ENCODE peak calls at places on chromosomes 1 and 21, in eight cellular contexts. M is thyroid gland; Q is breast epithelium; E is CD8-positive, alpha-beta T cell; B is tibial artery; P is body of pancreas; J is PC-9; D is left lung. V is an unnamed sample.
A peak's percentile ranks its signal among the peaks of the same experiment; 100 is the strongest.

GRCh38 chr1:114156538-114157274 is 3.0 kb upstream of the SYT6 start:
- DNase-seq in J (no peak), D (no peak), E (no peak), Q (no peak), M (no peak), B (no peak), P (no peak), V (no peak)

GRCh38 chr1:47809301-47810084 is 187.7 kb downstream of the TRABD2B start:
- DNase-seq in Q (no peak), M (no peak), D (no peak), B (no peak), P (no peak), J (peak; percentile 68), E (no peak), V (no peak)

GRCh38 chr1:226533220-226533619 is 15.3 kb upstream of the STUM start:
- DNase-seq in P (peak; percentile 43), M (no peak), D (no peak), J (no peak), Q (no peak), E (no peak), B (no peak), V (no peak)

GRCh38 chr1:94609619-94610018 is 68.1 kb upstream of the F3 start:
- DNase-seq in D (no peak), E (no peak), J (no peak), P (no peak), Q (no peak), B (no peak), M (no peak), V (no peak)

GRCh38 chr1:230778916-230779590 is 31.9 kb downstream of the CAPN9 start:
- DNase-seq in E (no peak), M (no peak), B (no peak), J (no peak), Q (no peak), P (no peak), D (no peak), V (no peak)

GRCh38 chr1:1858382-1859086 is 32.4 kb downstream of the GNB1 start:
- DNase-seq in B (peak; percentile 88), E (no peak), M (peak; percentile 48), Q (no peak), P (peak; percentile 71), D (peak; percentile 46), J (no peak), V (no peak)

GRCh38 chr1:2427051-2427450 is 14.7 kb upstream of the PEX10 start:
- DNase-seq in E (no peak), P (no peak), J (no peak), Q (no peak), M (no peak), D (no peak), B (no peak), V (no peak)

GRCh38 chr1:21594495-21594894 is 74.7 kb downstream of the RAP1GAP start:
- DNase-seq in P (no peak), M (no peak), Q (no peak), E (no peak), B (no peak), J (peak; percentile 56), D (no peak), V (no peak)

GRCh38 chr21:34202553-34203332 is 129.4 kb downstream of the MRPS6 start:
- DNase-seq in M (peak; percentile 82), J (no peak), B (peak; percentile 48), Q (no peak), E (no peak), D (no peak), P (peak; percentile 18), V (no peak)

GRCh38 chr1:62401034-62401433 is 35.8 kb upstream of the USP1 start:
- DNase-seq in D (no peak), M (no peak), P (no peak), J (no peak), E (no peak), B (no peak), Q (no peak), V (no peak)

GRCh38 chr1:223393275-223394214 is at the start of gene CCDC185:
- DNase-seq in Q (no peak), J (no peak), D (no peak), E (no peak), M (peak; percentile 10), B (no peak), P (peak; percentile 21), V (no peak)

GRCh38 chr1:170356585-170356984 is 175.4 kb upstream of the GORAB start:
- DNase-seq in P (no peak), B (no peak), M (no peak), D (no peak), E (no peak), Q (no peak), J (no peak), V (no peak)

GRCh38 chr1:101298663-101299062 is 61.8 kb downstream of the S1PR1 start:
- DNase-seq in P (no peak), M (no peak), Q (no peak), J (no peak), B (no peak), D (no peak), E (no peak), V (no peak)

GRCh38 chr1:3857791-3858129 is 484 bp downstream of the DFFB start:
- DNase-seq in M (no peak), E (no peak), D (no peak), B (no peak), P (peak; percentile 27), Q (no peak), J (no peak), V (no peak)

GRCh38 chr1:214505134-214505533 is 46.3 kb downstream of the PTPN14 start:
- DNase-seq in D (no peak), E (no peak), B (no peak), P (peak; percentile 46), Q (no peak), M (no peak), J (no peak), V (no peak)

GRCh38 chr1:181588631-181589030 is 105.3 kb downstream of the CACNA1E start:
- DNase-seq in M (no peak), B (no peak), E (no peak), J (no peak), Q (no peak), D (no peak), P (no peak), V (no peak)

GRCh38 chr1:181587870-181588438 is 104.6 kb downstream of the CACNA1E start:
- DNase-seq in P (no peak), B (no peak), D (no peak), E (no peak), Q (no peak), M (peak; percentile 15), J (no peak), V (no peak)

DNA sequence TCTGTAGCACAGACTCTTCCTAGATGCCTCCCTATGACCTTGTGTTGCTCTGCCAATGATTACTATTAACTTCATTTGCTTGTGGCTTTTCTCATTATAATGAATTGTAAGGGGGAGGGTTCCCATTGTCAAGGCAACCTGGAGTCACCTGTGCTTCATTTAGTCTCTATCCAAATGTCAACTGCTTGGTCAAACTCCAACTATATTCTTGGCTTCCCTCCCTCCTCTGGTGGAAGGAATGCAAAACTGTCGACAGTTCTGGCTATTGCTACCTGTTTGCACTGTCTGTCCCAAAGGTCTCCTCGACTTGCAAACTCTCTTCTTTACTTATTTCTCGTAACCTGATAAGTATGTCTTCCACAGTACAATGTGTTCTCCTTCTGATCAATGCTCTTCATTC is 100.3 kb downstream of the CACNA1E start:
- DNase-seq in M (peak; percentile 63), D (no peak), J (no peak), B (no peak), P (peak; percentile 36), E (no peak), Q (no peak), V (no peak)
- TF ChIP-seq CTCF in M (peak; percentile 24), D (no peak), J (peak; percentile 24), B (no peak), P (peak; percentile 68), E (no peak), Q (no peak), V (peak; percentile 14)

GRCh38 chr1:31828341-31828740 is 12.5 kb upstream of the SPOCD1 start:
- DNase-seq in E (no peak), D (no peak), Q (no peak), B (no peak), J (no peak), M (no peak), P (no peak), V (no peak)

GRCh38 chr1:31831397-31832378 is 15.9 kb upstream of the SPOCD1 start:
- DNase-seq in M (no peak), D (no peak), E (no peak), B (no peak), P (no peak), Q (no peak), J (no peak), V (no peak)

GRCh38 chr1:31828926-31829690 is 13.3 kb upstream of the SPOCD1 start:
- DNase-seq in J (no peak), E (no peak), M (no peak), B (no peak), Q (no peak), D (no peak), P (no peak), V (no peak)

GRCh38 chr1:31830065-31830464 is 14.2 kb upstream of the SPOCD1 start:
- DNase-seq in M (peak; percentile 16), Q (no peak), D (no peak), B (no peak), P (no peak), J (no peak), E (no peak), V (no peak)

GRCh38 chr1:31830511-31830910 is 14.7 kb upstream of the SPOCD1 start:
- DNase-seq in J (no peak), P (no peak), E (no peak), D (no peak), M (peak; percentile 87), Q (no peak), B (no peak), V (no peak)
- H3K4me1 ChIP-seq in J (no peaks in the 10 kb centered on the region), P (peaks cover 3% of the 10 kb centered on the region), E (peaks cover 34% of the 10 kb centered on the region), D (peaks cover 19% of the 10 kb centered on the region), M (no peaks in the 10 kb centered on the region), Q (no peaks in the 10 kb centered on the region), B (no peaks in the 10 kb centered on the region), V (no peaks in the 10 kb centered on the region)

GRCh38 chr1:9265966-9266365 is 26.7 kb upstream of the SPSB1 start:
- DNase-seq in M (no peak), P (no peak), D (no peak), E (no peak), Q (no peak), B (no peak), J (no peak), V (no peak)

GRCh38 chr1:9265037-9265436 is 27.7 kb upstream of the SPSB1 start:
- DNase-seq in Q (no peak), B (no peak), M (no peak), E (no peak), P (no peak), D (no peak), J (no peak), V (no peak)

GRCh38 chr1:9269078-9269501 is 23.6 kb upstream of the SPSB1 start:
- DNase-seq in Q (no peak), M (no peak), B (no peak), E (no peak), D (no peak), P (no peak), J (no peak), V (no peak)

GRCh38 chr1:9267827-9268581 is 24.7 kb upstream of the SPSB1 start:
- DNase-seq in M (no peak), P (no peak), E (no peak), B (no peak), J (no peak), Q (no peak), D (no peak), V (no peak)

GRCh38 chr1:9267352-9267686 is 25.4 kb upstream of the SPSB1 start:
- DNase-seq in Q (no peak), J (no peak), D (no peak), E (no peak), B (no peak), M (no peak), P (no peak), V (no peak)
- TF ChIP-seq CTCF in Q (no peak), J (peak; percentile 34), D (no peak), E (no peak), B (no peak), M (no peak), P (no peak), V (peak; percentile 58)

GRCh38 chr1:206710457-206710823 is 25.7 kb downstream of the MAPKAPK2 start:
- DNase-seq in Q (no peak), J (no peak), E (no peak), P (no peak), B (no peak), M (no peak), D (no peak), V (no peak)
- H3K4me1 ChIP-seq in Q (peaks cover 28% of the 10 kb centered on the region), J (peaks cover 70% of the 10 kb centered on the region), E (peaks cover 64% of the 10 kb centered on the region), P (peaks cover 88% of the 10 kb centered on the region), B (peaks cover 74% of the 10 kb centered on the region), M (peaks cover 52% of the 10 kb centered on the region), D (peaks cover 98% of the 10 kb centered on the region), V (peaks cover 33% of the 10 kb centered on the region)

V was measured in RWPE2.